ENCODE peak calls at places on chromosomes 6 and 20, in five cellular contexts. N is ovary, Z is cardiac muscle cell, R is uterus, E is RWPE2. Y is an unnamed sample. For H3K4me1, the result is how much of the 10 kb centered on the place peaks cover.

GRCh38 chr6:89200706-89201215 is 16.4 kb downstream of the GABRR1 start:
- DNase-seq in N (no peak), Z (no peak), R (no peak), E (no peak), Y (no peak)

GRCh38 chr6:138765896-138766487 is 7.6 kb upstream of the CCDC28A start:
- DNase-seq in N (no peak), Z (peak), R (no peak), E (no peak), Y (no peak)

GRCh38 chr20:44646641-44647274 is 4.7 kb downstream of the ADA start:
- DNase-seq in N (no peak), Z (peak), R (no peak), E (no peak), Y (no peak)

GRCh38 chr20:21656299-21657067 is 49.0 kb upstream of the PAX1 start:
- DNase-seq in N (no peak), Z (no peak), R (no peak), E (no peak), Y (no peak)

GRCh38 chr6:152695317-152696043 is 2.2 kb upstream of the MYCT1 start:
- DNase-seq in N (no peak), Z (peak), R (no peak), E (no peak), Y (no peak)

GRCh38 chr6:33604941-33605854 is 15.9 kb upstream of the ITPR3 start:
- DNase-seq in N (no peak), Z (no peak), R (no peak), E (no peak), Y (no peak)

GRCh38 chr6:30163918-30164654 is 740 bp downstream of the TRIM15 start:
- DNase-seq in N (no peak), Z (no peak), R (no peak), E (no peak), Y (no peak)

GRCh38 chr6:63584566-63584965 is 12.3 kb downstream of the LOC128125822 start:
- DNase-seq in N (no peak), Z (no peak), R (no peak), E (no peak), Y (no peak)

GRCh38 chr6:52551483-52552277 is 25.2 kb downstream of the TRAM2 start:
- DNase-seq in N (peak), Z (peak), R (peak), E (peak), Y (peak)

GRCh38 chr6:52553158-52553557 is 23.7 kb downstream of the TRAM2 start:
- DNase-seq in N (no peak), Z (no peak), R (no peak), E (no peak), Y (no peak)

GRCh38 chr6:52553719-52554118 is 23.1 kb downstream of the TRAM2 start:
- DNase-seq in N (no peak), Z (no peak), R (no peak), E (no peak), Y (no peak)

GRCh38 chr6:52550014-52550575 is 26.8 kb downstream of the TRAM2 start:
- DNase-seq in N (no peak), Z (peak), R (no peak), E (no peak), Y (no peak)

DNA sequence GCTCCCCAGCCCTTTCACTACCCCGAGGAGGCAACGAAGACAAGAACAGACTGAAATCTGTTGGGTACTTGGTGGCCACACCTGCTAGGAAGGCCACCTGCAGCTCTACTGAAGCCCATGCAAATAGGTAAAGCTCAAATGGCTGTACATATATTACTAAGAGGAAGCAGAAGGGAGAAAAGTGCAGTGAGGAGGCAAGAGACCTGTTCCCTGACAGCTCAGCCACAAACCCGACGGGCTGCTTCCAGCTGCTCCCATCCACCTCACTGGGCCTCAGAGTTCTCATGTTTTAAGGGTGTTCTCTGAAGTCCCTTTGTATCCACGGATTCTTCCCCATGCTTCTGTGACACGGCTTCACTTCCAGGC is 24.6 kb downstream of the TRAM2 start:
- DNase-seq in N (no peak), Z (no peak), R (no peak), E (no peak), Y (no peak)
- H3K4me1 ChIP-seq in N (under half), Z (under half), R (under half), E (under half), Y (half or more)

GRCh38 chr6:35367646-35368037 is 25.3 kb downstream of the PPARD start:
- DNase-seq in N (no peak), Z (no peak), R (no peak), E (no peak), Y (no peak)
- H3K27ac ChIP-seq in N (no peak), Z (no peak), R (no peak), E (peak), Y (no peak)

DNA sequence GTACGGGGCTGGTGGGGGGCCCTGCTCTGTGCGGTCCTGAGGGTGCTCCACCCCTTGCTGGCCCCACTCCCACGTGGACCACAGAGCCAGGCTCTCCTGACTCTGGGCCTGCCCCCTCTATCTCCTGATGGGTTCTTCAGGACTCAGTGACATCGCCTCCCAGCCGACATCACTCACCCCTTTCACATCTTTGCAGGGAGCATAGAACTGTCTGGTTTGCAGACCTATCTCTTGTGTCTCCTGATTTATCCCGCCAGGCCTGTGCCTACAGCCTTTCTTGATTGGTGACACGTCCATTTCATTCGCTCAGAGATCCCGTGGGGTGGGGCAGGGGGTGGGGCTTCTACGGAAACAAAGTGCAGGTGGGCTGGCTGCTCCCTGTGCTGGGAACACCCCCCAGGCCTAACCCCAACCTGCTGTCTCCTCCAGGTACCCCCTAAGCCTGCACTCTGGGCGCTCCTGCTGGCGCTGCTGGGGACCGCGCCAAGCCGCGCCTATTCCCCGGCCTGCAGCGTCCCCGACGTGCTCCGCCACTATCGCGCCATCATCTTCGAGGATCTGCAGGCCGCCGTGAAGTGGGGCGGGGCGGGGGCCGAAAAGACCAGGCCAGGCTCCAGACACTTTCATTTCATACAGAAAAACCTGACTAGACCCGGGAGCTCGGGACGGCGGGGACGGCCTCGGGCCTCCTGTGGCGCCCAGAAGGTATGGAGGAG is 1.7 kb downstream of the C20orf204 start:
- DNase-seq in N (no peak), Z (no peak), R (no peak), E (no peak), Y (no peak)
- H3K4me3 ChIP-seq in N (no peak), Z (no peak), R (no peak), E (peak), Y (no peak)

GRCh38 chr6:167569879-167570278 is 245.0 kb downstream of the TTLL2 start:
- DNase-seq in N (no peak), Z (no peak), R (no peak), E (no peak), Y (no peak)

GRCh38 chr6:167571550-167571949 is 246.7 kb downstream of the TTLL2 start:
- DNase-seq in N (no peak), Z (no peak), R (no peak), E (no peak), Y (no peak)

GRCh38 chr6:167569041-167569805 is 244.3 kb downstream of the TTLL2 start:
- DNase-seq in N (no peak), Z (no peak), R (no peak), E (no peak), Y (no peak)

GRCh38 chr6:167572106-167572505 is 247.2 kb downstream of the TTLL2 start:
- DNase-seq in N (no peak), Z (no peak), R (no peak), E (no peak), Y (no peak)

DNA sequence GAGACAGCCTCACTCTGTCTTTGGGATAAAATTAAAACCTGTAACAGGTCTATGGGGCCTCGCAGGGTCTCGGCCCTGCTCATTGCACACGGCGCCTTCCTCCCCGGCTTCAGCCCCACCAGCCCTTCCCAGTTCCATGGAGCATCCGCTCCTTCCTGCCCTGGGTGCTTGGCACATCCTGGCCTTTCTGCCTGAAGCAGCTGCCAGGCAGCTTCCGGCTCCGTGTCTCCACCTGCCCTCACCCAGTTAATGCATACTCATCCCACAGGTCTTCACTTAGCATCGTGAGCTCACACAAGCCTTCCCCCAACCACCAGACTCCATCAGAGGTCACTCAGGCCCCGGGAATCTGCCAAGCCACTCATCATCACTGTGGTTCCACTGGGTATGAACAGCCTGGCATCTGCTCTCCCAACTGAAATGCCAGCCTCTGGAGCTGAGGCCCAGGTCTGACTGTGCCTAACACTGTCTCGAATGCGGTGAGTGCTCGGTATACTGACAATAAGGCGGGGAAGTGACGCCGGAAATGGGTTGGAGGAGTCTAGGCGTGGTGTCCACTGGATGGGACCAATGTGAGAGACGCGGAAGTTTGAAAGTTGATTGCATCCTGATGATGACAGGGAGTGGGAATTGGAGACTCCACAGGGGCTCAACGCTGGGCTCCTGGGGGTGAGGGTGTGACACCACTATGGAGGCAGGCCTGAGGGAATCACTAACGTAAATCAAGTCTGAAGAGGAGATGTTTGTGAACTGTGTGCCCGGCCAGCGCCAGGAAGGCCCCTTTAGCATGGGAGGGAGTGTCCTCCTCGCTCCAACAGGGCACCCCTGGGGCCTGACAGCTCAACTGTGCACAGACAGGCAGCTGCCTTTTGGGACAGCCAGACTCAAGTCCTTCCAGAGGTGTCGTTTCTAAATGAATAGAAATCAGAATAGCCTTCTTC is 245.8 kb downstream of the TTLL2 start:
- DNase-seq in N (no peak), Z (no peak), R (no peak), E (no peak), Y (no peak)
- H3K4me1 ChIP-seq in N (under half), Z (under half), R (under half), E (under half), Y (under half)

DNA sequence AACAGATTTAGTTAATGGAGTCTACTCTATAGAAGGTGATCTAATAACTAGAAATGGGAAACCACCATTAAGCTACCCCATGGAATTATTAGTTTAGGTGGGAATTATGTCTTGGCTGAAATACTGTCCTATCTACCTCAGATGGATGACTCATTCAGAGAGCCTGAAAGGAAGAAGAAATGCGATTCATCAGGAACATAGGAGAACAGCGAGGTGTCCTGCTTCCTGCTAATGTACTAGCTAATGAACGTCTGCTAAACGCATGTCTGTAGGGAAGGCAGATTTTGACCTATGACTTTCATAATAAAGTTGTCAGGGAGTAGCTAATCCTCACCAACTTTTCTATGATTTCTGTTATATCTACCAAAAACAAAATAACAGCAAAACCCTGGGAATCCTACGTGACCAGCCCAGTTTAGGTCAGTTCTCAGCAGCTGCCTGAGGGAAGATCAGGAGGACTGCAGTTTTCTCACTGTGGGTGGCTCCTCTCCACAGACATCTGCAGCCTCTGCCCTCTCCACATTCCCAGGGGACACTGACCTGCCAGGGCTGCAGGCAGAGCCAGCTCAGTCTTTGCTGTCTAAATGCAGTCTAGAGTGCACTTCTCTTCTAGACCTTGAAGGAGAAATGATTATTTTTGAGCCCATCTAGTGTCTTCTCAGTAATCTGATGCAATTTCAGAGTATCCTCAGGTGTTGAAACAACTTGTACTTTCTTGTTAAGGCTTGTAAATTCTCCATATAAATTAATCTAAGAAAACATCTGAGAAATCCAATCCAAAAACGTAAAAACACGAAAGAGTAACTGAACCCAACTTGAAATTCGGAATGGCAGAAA is 18.1 kb upstream of the SFT2D1 start:
- DNase-seq in N (no peak), Z (peak), R (no peak), E (no peak), Y (no peak)
- H3K27ac ChIP-seq in N (no peak), Z (no peak), R (no peak), E (no peak), Y (no peak)

GRCh38 chr6:134172020-134172766 is 119.8 kb upstream of the SLC2A12 start:
- DNase-seq in N (no peak), Z (peak), R (no peak), E (no peak), Y (no peak)

GRCh38 chr6:134173936-134174789 is 121.7 kb upstream of the SLC2A12 start:
- DNase-seq in N (peak), Z (peak), R (peak), E (no peak), Y (peak)

GRCh38 chr6:134171517-134171916 is 119.1 kb upstream of the SLC2A12 start:
- DNase-seq in N (no peak), Z (peak), R (no peak), E (no peak), Y (no peak)

GRCh38 chr6:134174790-134175531 is 122.5 kb upstream of the SLC2A12 start:
- DNase-seq in N (peak), Z (peak), R (peak), E (peak), Y (peak)

DNA sequence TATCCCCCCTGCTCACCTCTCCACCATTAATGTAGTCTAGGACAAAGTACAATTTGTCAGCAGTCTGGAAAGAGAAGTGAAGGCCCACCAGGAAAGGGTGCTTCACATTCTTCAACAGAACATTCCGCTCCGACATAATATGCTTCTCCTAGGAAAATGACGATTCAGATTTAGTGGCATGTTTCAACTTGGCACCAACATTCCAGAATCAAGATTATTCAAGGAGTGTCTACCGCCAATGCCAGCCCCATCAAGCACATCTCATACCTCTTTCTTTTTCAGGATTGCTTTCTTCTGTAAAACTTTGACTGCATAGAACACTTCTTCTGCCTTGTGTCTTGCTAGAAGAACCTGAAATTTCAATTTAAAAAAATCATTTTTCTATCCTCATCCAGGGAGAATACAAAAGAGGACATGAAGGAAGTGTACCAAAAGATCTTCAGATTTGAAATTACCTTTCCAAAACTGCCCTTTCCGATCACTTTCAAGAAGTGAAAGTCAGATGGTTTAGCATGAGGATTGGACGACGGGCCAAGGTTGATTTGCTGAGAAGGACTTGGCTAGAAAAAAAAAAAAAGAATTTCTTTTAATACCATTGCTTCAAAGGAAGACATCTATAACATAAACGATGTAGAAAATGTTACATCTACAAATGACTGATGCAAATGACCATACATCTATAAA is 120.7 kb upstream of the SLC2A12 start:
- DNase-seq in N (no peak), Z (peak), R (no peak), E (no peak), Y (no peak)
- H3K4me3 ChIP-seq in N (peak), Z (no peak), R (peak), E (peak), Y (peak)

DNA sequence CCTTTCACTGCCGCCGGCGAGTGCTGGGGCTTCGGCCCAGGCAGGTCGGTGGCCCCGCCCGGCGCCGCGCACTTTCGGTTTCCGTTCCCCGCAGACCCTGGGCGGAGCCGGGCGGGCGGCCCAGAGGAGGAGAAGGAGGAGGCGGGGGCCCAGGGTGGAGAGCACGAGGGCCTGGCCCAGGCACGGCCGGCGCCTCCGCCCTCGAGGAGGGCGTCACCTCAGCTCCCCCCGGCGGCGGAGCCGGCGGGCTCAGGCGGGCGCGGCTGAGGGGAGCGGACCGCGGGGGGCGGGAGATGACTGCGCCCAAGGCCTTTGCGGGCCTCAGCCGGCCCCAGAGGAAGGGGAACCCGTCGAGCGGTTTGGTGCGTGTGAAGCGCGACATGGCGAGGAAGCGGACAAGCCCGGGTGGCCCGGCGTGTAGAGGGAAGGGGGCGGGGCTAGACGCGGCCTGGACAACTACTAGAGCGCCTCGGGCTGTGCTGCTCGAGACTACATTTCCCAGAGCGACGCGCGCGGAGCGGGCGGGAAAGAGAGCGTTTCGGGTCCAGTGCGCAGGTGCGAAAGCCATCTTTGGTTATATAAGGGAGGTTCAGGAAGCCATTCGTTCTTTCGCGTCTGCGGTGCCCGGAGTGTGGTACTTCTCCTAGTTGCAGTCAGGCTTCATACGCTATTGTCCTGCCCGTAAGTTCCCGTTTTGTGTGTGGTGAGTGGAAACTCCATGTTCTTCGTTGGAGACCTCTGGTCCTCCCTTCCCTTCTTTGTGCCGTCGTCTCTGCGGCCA is at the start of gene ZNFX1:
- DNase-seq in N (peak), Z (peak), R (peak), E (peak), Y (peak)
- H3K4me1 ChIP-seq in N (under half), Z (under half), R (under half), E (half or more), Y (under half)

Y was measured in thyroid gland.